ENCODE peak calls at places on chromosomes 16 and 17, in seven cellular contexts. One of them, this sample, is unnamed. For H3K9me3, the result is how much of the 10 kb centered on the place peaks cover.

GRCh38 chr16:7284780-7285179 is 47.9 kb upstream of the RBFOX1 start:
- DNase-seq in tibial artery: no peak
- DNase-seq in vagina: no peak
- DNase-seq in neural progenitor cell: no peak
- DNase-seq in psoas muscle: no peak
- DNase-seq in A673: no peak
- DNase-seq in aorta: no peak
- DNase-seq in this sample: no peak

GRCh38 chr17:73393962-73394361 is 82.2 kb upstream of the CDC42EP4 start:
- DNase-seq in tibial artery: no peak
- DNase-seq in vagina: no peak
- DNase-seq in neural progenitor cell: no peak
- DNase-seq in psoas muscle: no peak
- DNase-seq in A673: peak
- DNase-seq in aorta: no peak
- DNase-seq in this sample: no peak

GRCh38 chr16:30844671-30845449 is 49.0 kb downstream of the BCL7C start:
- DNase-seq in tibial artery: peak
- DNase-seq in vagina: no peak
- DNase-seq in neural progenitor cell: peak
- DNase-seq in psoas muscle: peak
- DNase-seq in A673: peak
- DNase-seq in aorta: peak
- DNase-seq in this sample: peak

GRCh38 chr16:10806698-10807097 is 11.9 kb downstream of the TVP23A start:
- DNase-seq in tibial artery: no peak
- DNase-seq in vagina: no peak
- DNase-seq in neural progenitor cell: no peak
- DNase-seq in psoas muscle: no peak
- DNase-seq in A673: no peak
- DNase-seq in aorta: no peak
- DNase-seq in this sample: no peak

GRCh38 chr16:11313493-11314308 is 31.6 kb upstream of the RMI2 start:
- DNase-seq in tibial artery: no peak
- DNase-seq in vagina: no peak
- DNase-seq in neural progenitor cell: no peak
- DNase-seq in psoas muscle: no peak
- DNase-seq in A673: no peak
- DNase-seq in aorta: no peak
- DNase-seq in this sample: no peak

GRCh38 chr16:1301562-1301961 is 7.9 kb upstream of the UBE2I start:
- DNase-seq in tibial artery: no peak
- DNase-seq in vagina: no peak
- DNase-seq in neural progenitor cell: no peak
- DNase-seq in psoas muscle: no peak
- DNase-seq in A673: no peak
- DNase-seq in aorta: no peak
- DNase-seq in this sample: no peak

GRCh38 chr17:76202516-76202915 is 37.8 kb downstream of the RNF157 start:
- DNase-seq in tibial artery: no peak
- DNase-seq in vagina: no peak
- DNase-seq in neural progenitor cell: no peak
- DNase-seq in psoas muscle: no peak
- DNase-seq in A673: peak
- DNase-seq in aorta: no peak
- DNase-seq in this sample: no peak

GRCh38 chr16:801584-802363 is 1.2 kb upstream of the GNG13 start:
- DNase-seq in tibial artery: no peak
- DNase-seq in vagina: no peak
- DNase-seq in neural progenitor cell: no peak
- DNase-seq in psoas muscle: no peak
- DNase-seq in A673: no peak
- DNase-seq in aorta: no peak
- DNase-seq in this sample: no peak

GRCh38 chr17:75683467-75684041 is 16.4 kb downstream of the SAP30BP start:
- DNase-seq in tibial artery: no peak
- DNase-seq in vagina: no peak
- DNase-seq in neural progenitor cell: no peak
- DNase-seq in psoas muscle: no peak
- DNase-seq in A673: no peak
- DNase-seq in aorta: no peak
- DNase-seq in this sample: no peak

GRCh38 chr17:61833536-61834203 is 29.7 kb downstream of the BRIP1 start:
- DNase-seq in tibial artery: no peak
- DNase-seq in vagina: no peak
- DNase-seq in neural progenitor cell: no peak
- DNase-seq in psoas muscle: no peak
- DNase-seq in A673: peak
- DNase-seq in aorta: no peak
- DNase-seq in this sample: no peak

GRCh38 chr17:68679882-68680281 is 78.7 kb upstream of the FAM20A start:
- DNase-seq in tibial artery: no peak
- DNase-seq in vagina: no peak
- DNase-seq in neural progenitor cell: no peak
- DNase-seq in psoas muscle: no peak
- DNase-seq in A673: no peak
- DNase-seq in aorta: no peak
- DNase-seq in this sample: no peak

GRCh38 chr17:34163123-34163522 is 92.0 kb upstream of the CCL2 start:
- DNase-seq in tibial artery: no peak
- DNase-seq in vagina: no peak
- DNase-seq in neural progenitor cell: no peak
- DNase-seq in psoas muscle: no peak
- DNase-seq in A673: no peak
- DNase-seq in aorta: no peak
- DNase-seq in this sample: no peak

GRCh38 chr17:37047631-37048104 is 98.9 kb downstream of the AATF start:
- DNase-seq in tibial artery: peak
- DNase-seq in vagina: no peak
- DNase-seq in neural progenitor cell: peak
- DNase-seq in psoas muscle: peak
- DNase-seq in A673: peak
- DNase-seq in aorta: peak
- DNase-seq in this sample: peak

GRCh38 chr17:76524598-76525512 is 12.7 kb downstream of the CYGB start:
- DNase-seq in tibial artery: no peak
- DNase-seq in vagina: no peak
- DNase-seq in neural progenitor cell: no peak
- DNase-seq in psoas muscle: peak
- DNase-seq in A673: no peak
- DNase-seq in aorta: no peak
- DNase-seq in this sample: no peak

GRCh38 chr17:43517615-43518386 is 28.3 kb downstream of the ETV4 start:
- DNase-seq in tibial artery: peak
- DNase-seq in vagina: no peak
- DNase-seq in neural progenitor cell: no peak
- DNase-seq in psoas muscle: no peak
- DNase-seq in A673: no peak
- DNase-seq in aorta: no peak
- DNase-seq in this sample: no peak

GRCh38 chr16:29665294-29666077 is 2.4 kb downstream of the SPN start:
- DNase-seq in tibial artery: no peak
- DNase-seq in vagina: no peak
- DNase-seq in neural progenitor cell: no peak
- DNase-seq in psoas muscle: no peak
- DNase-seq in A673: no peak
- DNase-seq in aorta: no peak
- DNase-seq in this sample: no peak

GRCh38 chr16:50505714-50506542 is 42.3 kb upstream of the NKD1 start:
- DNase-seq in tibial artery: no peak
- DNase-seq in vagina: no peak
- DNase-seq in neural progenitor cell: peak
- DNase-seq in psoas muscle: no peak
- DNase-seq in A673: no peak
- DNase-seq in aorta: no peak
- DNase-seq in this sample: no peak

GRCh38 chr17:81869221-81870154 is 1.6 kb downstream of the ARHGDIA start:
- DNase-seq in tibial artery: no peak
- DNase-seq in vagina: peak
- DNase-seq in neural progenitor cell: peak
- DNase-seq in psoas muscle: peak
- DNase-seq in A673: peak
- DNase-seq in aorta: peak
- DNase-seq in this sample: no peak

GRCh38 chr16:53766304-53767016 is 62.5 kb downstream of the FTO start:
- DNase-seq in tibial artery: no peak
- DNase-seq in vagina: no peak
- DNase-seq in neural progenitor cell: no peak
- DNase-seq in psoas muscle: no peak
- DNase-seq in A673: no peak
- DNase-seq in aorta: no peak
- DNase-seq in this sample: no peak

GRCh38 chr17:31724026-31724425 is 135.0 kb downstream of the COPRS start:
- DNase-seq in tibial artery: no peak
- DNase-seq in vagina: no peak
- DNase-seq in neural progenitor cell: no peak
- DNase-seq in psoas muscle: no peak
- DNase-seq in A673: peak
- DNase-seq in aorta: no peak
- DNase-seq in this sample: no peak

DNA sequence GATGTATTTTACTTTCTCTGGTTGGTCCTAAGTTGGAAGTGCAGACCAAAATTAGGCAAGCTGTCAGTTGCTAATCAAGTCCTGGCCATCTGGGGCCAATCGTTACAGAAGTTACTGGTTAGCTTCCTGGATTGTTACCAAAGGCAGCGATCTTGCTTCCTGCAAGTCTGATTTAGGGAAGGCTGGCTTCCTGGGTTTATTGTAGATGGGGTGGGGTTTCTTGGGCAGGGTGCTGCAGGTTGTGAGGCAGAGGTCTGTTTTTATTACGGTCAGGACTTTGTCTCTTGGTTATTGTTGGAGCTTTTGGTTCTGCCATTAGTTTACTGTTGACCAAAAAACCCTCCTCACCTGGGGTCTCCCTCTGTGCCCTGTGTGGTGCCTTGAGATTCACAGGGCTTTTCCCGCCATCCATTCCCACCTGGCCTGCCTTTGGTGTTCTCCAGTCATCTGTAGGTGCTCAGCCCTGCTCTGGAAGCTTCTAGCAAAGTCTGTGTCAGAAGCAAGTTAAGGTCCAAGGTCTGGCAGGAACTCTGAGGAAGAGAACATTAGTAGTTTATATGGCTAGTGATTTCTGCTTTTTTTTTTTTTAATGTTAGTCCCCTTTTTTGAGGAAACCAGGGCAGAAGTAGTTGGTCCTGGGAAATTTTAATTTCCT is 37.0 kb downstream of the SLC47A1 start:
- DNase-seq in tibial artery: no peak
- DNase-seq in vagina: no peak
- DNase-seq in neural progenitor cell: no peak
- DNase-seq in psoas muscle: no peak
- DNase-seq in A673: no peak
- DNase-seq in aorta: no peak
- DNase-seq in this sample: no peak
- H3K4me3 ChIP-seq in tibial artery: no peak
- H3K4me3 ChIP-seq in vagina: no peak
- H3K4me3 ChIP-seq in neural progenitor cell: no peak
- H3K4me3 ChIP-seq in psoas muscle: no peak
- H3K4me3 ChIP-seq in A673: no peak
- H3K4me3 ChIP-seq in aorta: no peak
- H3K4me3 ChIP-seq in this sample: no peak

GRCh38 chr16:87393680-87394055 is 1.5 kb downstream of the MAP1LC3B start:
- DNase-seq in tibial artery: no peak
- DNase-seq in vagina: no peak
- DNase-seq in neural progenitor cell: no peak
- DNase-seq in psoas muscle: no peak
- DNase-seq in A673: no peak
- DNase-seq in aorta: no peak
- DNase-seq in this sample: no peak
- H3K27ac ChIP-seq in tibial artery: peak
- H3K27ac ChIP-seq in vagina: peak
- H3K27ac ChIP-seq in neural progenitor cell: no peak
- H3K27ac ChIP-seq in psoas muscle: peak
- H3K27ac ChIP-seq in A673: peak
- H3K27ac ChIP-seq in aorta: no peak
- H3K27ac ChIP-seq in this sample: no peak

GRCh38 chr16:35744716-35745115 is 2285.3 kb downstream of the TP53TG3F start:
- DNase-seq in tibial artery: no peak
- DNase-seq in vagina: peak
- DNase-seq in neural progenitor cell: no peak
- DNase-seq in psoas muscle: no peak
- DNase-seq in A673: no peak
- DNase-seq in aorta: no peak
- DNase-seq in this sample: no peak

GRCh38 chr16:35745191-35745590 is 2285.8 kb downstream of the TP53TG3F start:
- DNase-seq in tibial artery: no peak
- DNase-seq in vagina: peak
- DNase-seq in neural progenitor cell: no peak
- DNase-seq in psoas muscle: no peak
- DNase-seq in A673: no peak
- DNase-seq in aorta: no peak
- DNase-seq in this sample: no peak

GRCh38 chr16:35743101-35743692 is 2283.8 kb downstream of the TP53TG3F start:
- DNase-seq in tibial artery: no peak
- DNase-seq in vagina: peak
- DNase-seq in neural progenitor cell: no peak
- DNase-seq in psoas muscle: no peak
- DNase-seq in A673: no peak
- DNase-seq in aorta: no peak
- DNase-seq in this sample: no peak

GRCh38 chr16:35745821-35746248 is 2286.4 kb downstream of the TP53TG3F start:
- DNase-seq in tibial artery: no peak
- DNase-seq in vagina: peak
- DNase-seq in neural progenitor cell: no peak
- DNase-seq in psoas muscle: no peak
- DNase-seq in A673: no peak
- DNase-seq in aorta: no peak
- DNase-seq in this sample: no peak

DNA sequence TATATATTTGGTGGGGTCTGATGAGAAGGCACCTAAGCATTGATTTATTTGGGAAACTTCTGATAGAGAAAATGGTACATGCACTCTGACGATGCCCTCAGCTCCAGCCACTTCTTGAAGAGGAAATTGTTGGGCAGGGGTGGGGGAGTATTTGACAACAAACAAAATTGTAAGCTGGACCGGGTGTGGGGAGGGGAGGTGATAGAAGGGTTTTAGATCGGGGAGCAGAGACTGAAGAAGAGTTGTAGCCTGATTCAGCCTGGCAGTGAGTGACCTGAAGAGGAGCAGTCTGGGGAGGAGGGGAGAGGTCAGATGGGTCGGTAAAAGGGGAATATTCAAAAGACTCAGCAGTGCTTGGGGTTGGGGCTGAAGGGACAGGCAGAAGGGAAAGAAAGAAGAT is 2284.7 kb downstream of the TP53TG3F start:
- DNase-seq in tibial artery: no peak
- DNase-seq in vagina: peak
- DNase-seq in neural progenitor cell: no peak
- DNase-seq in psoas muscle: no peak
- DNase-seq in A673: no peak
- DNase-seq in aorta: no peak
- DNase-seq in this sample: no peak
- H3K9me3 ChIP-seq in tibial artery: under half
- H3K9me3 ChIP-seq in vagina: under half
- H3K9me3 ChIP-seq in neural progenitor cell: under half
- H3K9me3 ChIP-seq in psoas muscle: under half
- H3K9me3 ChIP-seq in A673: under half
- H3K9me3 ChIP-seq in aorta: under half
- H3K9me3 ChIP-seq in this sample: under half

GRCh38 chr16:54932737-54933254 is 2.1 kb downstream of the IRX5 start:
- DNase-seq in tibial artery: no peak
- DNase-seq in vagina: no peak
- DNase-seq in neural progenitor cell: peak
- DNase-seq in psoas muscle: no peak
- DNase-seq in A673: no peak
- DNase-seq in aorta: no peak
- DNase-seq in this sample: no peak
- H3K4me3 ChIP-seq in tibial artery: peak
- H3K4me3 ChIP-seq in vagina: peak
- H3K4me3 ChIP-seq in neural progenitor cell: peak
- H3K4me3 ChIP-seq in psoas muscle: peak
- H3K4me3 ChIP-seq in A673: peak
- H3K4me3 ChIP-seq in aorta: no peak
- H3K4me3 ChIP-seq in this sample: no peak

GRCh38 chr16:57484515-57485005 is 1.7 kb downstream of the DOK4 start:
- DNase-seq in tibial artery: peak
- DNase-seq in vagina: no peak
- DNase-seq in neural progenitor cell: no peak
- DNase-seq in psoas muscle: no peak
- DNase-seq in A673: no peak
- DNase-seq in aorta: peak
- DNase-seq in this sample: no peak
- H3K27ac ChIP-seq in tibial artery: peak
- H3K27ac ChIP-seq in vagina: peak
- H3K27ac ChIP-seq in neural progenitor cell: no peak
- H3K27ac ChIP-seq in psoas muscle: no peak
- H3K27ac ChIP-seq in A673: no peak
- H3K27ac ChIP-seq in aorta: no peak
- H3K27ac ChIP-seq in this sample: no peak

This sample was measured in AG04450.